ENCODE peak calls at places on chromosomes 3 and 15, in nine cellular contexts. K is CD4-positive, alpha-beta T cell; P is heart right ventricle; N is HCT116; I is CD4-positive, alpha-beta memory T cell; V is thoracic aorta; J is left ventricle myocardium inferior; G is WERI-Rb-1; U is IMR-90. W is an unnamed sample.

GRCh38 chr3:126543457-126544090 is 15.2 kb downstream of the C3orf22 start:
- DNase-seq in K (no peak), N (no peak), P (no peak), I (no peak), J (no peak), G (peak), U (no peak), V (no peak), W (no peak)

GRCh38 chr15:31606261-31606669 is 279.6 kb downstream of the KLF13 start:
- DNase-seq in V (no peak), N (no peak), K (no peak), G (no peak), I (no peak), J (no peak), U (peak), P (no peak), W (peak)

GRCh38 chr3:56296361-56296760 is 171.9 kb downstream of the ERC2 start:
- DNase-seq in G (no peak), K (no peak), V (no peak), N (no peak), P (no peak), U (no peak), J (no peak), I (no peak), W (no peak)

GRCh38 chr15:62853833-62854210 is 188.7 kb upstream of the TPM1 start:
- DNase-seq in G (no peak), K (no peak), V (no peak), I (no peak), N (no peak), P (no peak), U (no peak), J (no peak), W (no peak)

GRCh38 chr3:129623447-129624118 is 17.1 kb upstream of the PLXND1 start:
- DNase-seq in G (no peak), K (no peak), I (no peak), J (peak), P (peak), N (no peak), V (no peak), U (no peak), W (no peak)

GRCh38 chr15:22979699-22980188 is 424 bp downstream of the CYFIP1 start:
- DNase-seq in U (peak), P (peak), G (no peak), K (no peak), I (no peak), N (no peak), V (no peak), J (no peak), W (no peak)

GRCh38 chr3:197801801-197802504 is 10.9 kb downstream of the LRCH3 start:
- DNase-seq in V (no peak), N (no peak), G (no peak), U (peak), J (no peak), I (peak), P (no peak), K (no peak), W (no peak)

GRCh38 chr3:182644800-182645433 is 148.4 kb upstream of the ATP11B start:
- DNase-seq in G (no peak), U (no peak), P (no peak), K (no peak), V (no peak), J (no peak), N (no peak), I (no peak), W (no peak)

GRCh38 chr3:123953735-123954134 is 7.3 kb downstream of the CCDC14 start:
- DNase-seq in N (no peak), P (no peak), I (no peak), J (no peak), G (no peak), U (no peak), V (no peak), K (no peak), W (no peak)

GRCh38 chr3:124227150-124227630 is 235.3 kb upstream of the ROPN1 start:
- DNase-seq in K (no peak), V (no peak), I (no peak), N (no peak), P (no peak), G (no peak), J (no peak), U (no peak), W (no peak)

GRCh38 chr3:194301730-194302129 is 49.4 kb downstream of the CPN2 start:
- DNase-seq in G (no peak), K (no peak), N (no peak), P (no peak), I (no peak), J (no peak), V (no peak), U (no peak), W (no peak)

GRCh38 chr15:33742807-33743206 is 225.5 kb upstream of the CHRM5 start:
- DNase-seq in K (no peak), V (no peak), P (no peak), G (no peak), I (no peak), U (no peak), N (no peak), J (no peak), W (no peak)

GRCh38 chr15:53588773-53589172 is 170.7 kb downstream of the WDR72 start:
- DNase-seq in N (no peak), P (no peak), K (no peak), V (no peak), I (no peak), G (no peak), U (no peak), J (no peak), W (peak)

GRCh38 chr3:17233398-17233800 is 348.6 kb downstream of the PLCL2 start:
- DNase-seq in U (peak), I (peak), G (peak), K (peak), V (no peak), N (peak), P (no peak), J (no peak), W (peak)

GRCh38 chr3:183490653-183491052 is 62.2 kb upstream of the MCF2L2 start:
- DNase-seq in I (no peak), G (no peak), K (no peak), V (no peak), N (no peak), J (no peak), U (no peak), P (no peak), W (no peak)

GRCh38 chr3:10286596-10287295 is 6.0 kb downstream of the GHRL start:
- DNase-seq in P (no peak), I (peak), N (peak), U (peak), G (no peak), J (no peak), K (no peak), V (peak), W (peak)

GRCh38 chr3:20736287-20736686 is 550.3 kb upstream of the SGO1 start:
- DNase-seq in J (no peak), V (no peak), U (no peak), I (no peak), G (no peak), P (no peak), K (no peak), N (no peak), W (no peak)

GRCh38 chr3:43503067-43503728 is 118.6 kb downstream of the ANO10 start:
- DNase-seq in V (no peak), J (no peak), P (no peak), U (peak), G (no peak), N (peak), I (no peak), K (no peak), W (no peak)

GRCh38 chr3:3403700-3404099 is 224.2 kb upstream of the CRBN start:
- DNase-seq in K (no peak), I (no peak), P (no peak), G (no peak), U (no peak), J (no peak), N (no peak), V (no peak), W (no peak)

GRCh38 chr3:105369501-105370371 is 3.0 kb downstream of the ALCAM start:
- DNase-seq in G (peak), N (no peak), J (peak), I (peak), U (peak), V (no peak), K (peak), P (peak), W (peak)

GRCh38 chr3:185658504-185658912 is 72.4 kb downstream of the SENP2 start:
- DNase-seq in U (peak), V (peak), P (no peak), I (no peak), K (no peak), N (no peak), G (no peak), J (peak), W (peak)

GRCh38 chr3:10758304-10759037 is 57.6 kb upstream of the SLC6A11 start:
- DNase-seq in G (peak), P (peak), J (no peak), I (no peak), V (no peak), K (peak), N (peak), U (peak), W (peak)

GRCh38 chr3:193987186-193987585 is 148.8 kb upstream of the HES1 start:
- DNase-seq in N (no peak), I (no peak), U (no peak), J (no peak), V (no peak), P (no peak), K (no peak), G (no peak), W (no peak)

GRCh38 chr3:76122007-76122406 is 336.7 kb upstream of the ZNF717 start:
- DNase-seq in V (no peak), I (no peak), J (no peak), P (no peak), G (no peak), N (no peak), K (no peak), U (peak), W (no peak)

GRCh38 chr15:71136159-71137137 is 21.2 kb downstream of the THSD4 start:
- DNase-seq in N (no peak), I (no peak), P (no peak), U (peak), V (no peak), G (peak), J (no peak), K (no peak), W (peak)

GRCh38 chr3:123584284-123584987 is 417 bp downstream of the HACD2 start:
- DNase-seq in G (no peak), I (no peak), U (no peak), K (no peak), N (no peak), J (peak), V (no peak), P (peak), W (no peak)

GRCh38 chr3:194067949-194068362 is 68.0 kb upstream of the HES1 start:
- DNase-seq in U (no peak), P (no peak), V (no peak), N (no peak), J (no peak), I (no peak), G (no peak), K (no peak), W (no peak)

GRCh38 chr15:43144512-43144911 is 11.1 kb downstream of the TMEM62 start:
- DNase-seq in J (no peak), P (no peak), U (no peak), I (no peak), K (no peak), G (no peak), N (no peak), V (no peak), W (no peak)

GRCh38 chr3:156668073-156668763 is 6.2 kb upstream of the TIPARP start:
- DNase-seq in V (no peak), N (no peak), U (peak), P (no peak), I (no peak), J (no peak), G (no peak), K (no peak), W (no peak)

GRCh38 chr15:69524296-69524695 is 71.7 kb downstream of the RPLP1 start:
- DNase-seq in G (peak), P (no peak), I (no peak), V (no peak), J (no peak), K (no peak), N (no peak), U (no peak), W (no peak)

GRCh38 chr3:52178537-52178936 is 19.4 kb upstream of the ALAS1 start:
- DNase-seq in N (no peak), P (no peak), G (no peak), V (no peak), U (no peak), K (no peak), J (no peak), I (no peak), W (no peak)

GRCh38 chr15:39581501-39582285 is 814 bp downstream of the THBS1 start:
- DNase-seq in P (peak), G (peak), V (no peak), N (no peak), U (peak), K (no peak), I (no peak), J (peak), W (no peak)

GRCh38 chr3:89527736-89528335 is 420.4 kb downstream of the EPHA3 start:
- DNase-seq in N (no peak), P (no peak), V (no peak), U (no peak), I (no peak), J (no peak), G (no peak), K (no peak), W (no peak)

GRCh38 chr15:48109856-48110531 is 10.8 kb upstream of the SLC24A5 start:
- DNase-seq in U (no peak), V (no peak), K (no peak), J (no peak), N (no peak), P (no peak), G (no peak), I (no peak), W (no peak)

GRCh38 chr15:38536201-38536676 is 28.4 kb downstream of the RASGRP1 start:
- DNase-seq in P (peak), G (no peak), N (no peak), K (no peak), U (peak), I (no peak), V (no peak), J (peak), W (peak)

GRCh38 chr3:146396792-146397191 is 72.6 kb downstream of the PLSCR2 start:
- DNase-seq in U (no peak), G (no peak), N (no peak), K (no peak), I (no peak), V (no peak), P (no peak), J (no peak), W (no peak)

GRCh38 chr3:107633327-107634141 is 110.8 kb downstream of the BBX start:
- DNase-seq in I (no peak), P (no peak), G (no peak), J (no peak), K (no peak), N (no peak), V (no peak), U (no peak), W (no peak)

GRCh38 chr3:47394140-47394855 is 13.5 kb downstream of the PTPN23 start:
- DNase-seq in V (no peak), U (peak), N (no peak), I (no peak), J (no peak), K (no peak), G (peak), P (no peak), W (peak)

DNA sequence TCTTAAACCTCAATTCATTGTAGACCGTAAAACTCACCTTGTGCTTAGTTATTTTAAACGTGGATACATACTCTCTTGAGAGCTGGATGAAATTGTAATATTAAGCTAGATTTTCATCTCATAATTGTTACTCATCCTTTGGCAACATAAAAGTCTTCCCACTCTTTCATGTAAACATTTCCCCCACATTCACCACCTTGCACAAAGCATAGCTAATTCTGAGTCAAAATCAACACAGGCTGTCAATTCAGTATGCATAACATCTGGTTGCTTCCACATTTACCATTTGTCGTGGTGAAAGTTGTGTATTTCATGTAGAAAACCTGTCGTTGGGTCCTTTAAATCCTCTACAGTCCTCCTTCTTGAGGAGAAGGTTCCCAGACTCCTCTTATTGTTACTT is 524.6 kb downstream of the OTOL1 start:
- DNase-seq in U (peak), P (no peak), N (no peak), G (no peak), V (no peak), J (no peak), K (no peak), I (no peak), W (no peak)
- H3K27ac ChIP-seq in U (no peak), P (no peak), N (no peak), G (no peak), V (no peak), J (no peak), K (no peak), I (no peak), W (no peak)

GRCh38 chr3:63159764-63160163 is 118.3 kb upstream of the SYNPR start:
- DNase-seq in V (no peak), U (no peak), P (no peak), K (no peak), J (no peak), I (no peak), N (no peak), G (no peak), W (no peak)
- H3K27ac ChIP-seq in V (no peak), U (no peak), P (no peak), K (no peak), J (no peak), I (no peak), N (no peak), G (no peak), W (no peak)

GRCh38 chr15:72800819-72801481 is 17.4 kb upstream of the ADPGK start:
- DNase-seq in J (no peak), P (no peak), U (peak), I (no peak), V (no peak), N (no peak), G (no peak), K (no peak), W (no peak)

GRCh38 chr15:72797834-72798233 is 14.3 kb upstream of the ADPGK start:
- DNase-seq in P (no peak), J (no peak), G (no peak), K (no peak), I (no peak), U (no peak), N (no peak), V (no peak), W (no peak)

GRCh38 chr15:72797338-72797689 is 13.8 kb upstream of the ADPGK start:
- DNase-seq in I (no peak), G (no peak), P (no peak), U (no peak), K (no peak), J (no peak), V (no peak), N (no peak), W (no peak)

GRCh38 chr15:72801590-72802345 is 18.2 kb upstream of the ADPGK start:
- DNase-seq in I (no peak), G (no peak), P (no peak), N (no peak), V (no peak), J (no peak), U (no peak), K (no peak), W (no peak)

DNA sequence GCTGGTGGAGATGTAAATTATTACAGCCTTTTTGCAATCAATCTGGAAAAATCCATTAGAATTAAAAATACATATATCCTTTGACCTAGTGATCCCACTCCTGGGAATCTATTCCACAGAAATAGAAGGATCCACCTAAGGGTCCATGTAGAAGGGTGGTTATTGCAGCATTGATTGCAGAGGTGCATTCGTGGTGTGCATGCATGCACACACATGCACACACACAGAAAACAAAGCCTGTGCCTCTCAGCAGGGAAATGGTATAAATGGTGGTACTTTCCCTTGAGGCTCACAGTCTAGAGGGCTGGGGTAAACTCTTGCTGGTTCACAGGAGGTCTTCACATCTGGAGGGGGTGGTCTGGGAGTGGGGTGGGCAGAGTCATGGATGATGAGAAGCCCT is 19.4 kb upstream of the ADPGK start:
- DNase-seq in N (no peak), K (no peak), J (no peak), U (no peak), G (no peak), P (no peak), V (no peak), I (no peak), W (no peak)
- H3K27ac ChIP-seq in N (no peak), K (no peak), J (no peak), U (no peak), G (no peak), P (no peak), V (no peak), I (no peak), W (no peak)

GRCh38 chr3:117191245-117191644 is 481.7 kb downstream of the TUSC7 start:
- DNase-seq in P (no peak), G (no peak), N (no peak), J (no peak), K (no peak), U (no peak), I (no peak), V (no peak), W (no peak)

GRCh38 chr3:117192888-117193287 is 483.3 kb downstream of the TUSC7 start:
- DNase-seq in K (no peak), J (no peak), G (no peak), V (no peak), P (no peak), N (no peak), I (no peak), U (no peak), W (no peak)

GRCh38 chr3:117195034-117195433 is 485.5 kb downstream of the TUSC7 start:
- DNase-seq in N (no peak), J (no peak), P (no peak), K (no peak), U (no peak), G (no peak), V (no peak), I (no peak), W (no peak)

GRCh38 chr3:117193390-117193789 is 483.8 kb downstream of the TUSC7 start:
- DNase-seq in P (no peak), V (no peak), K (no peak), I (no peak), G (no peak), J (no peak), N (no peak), U (no peak), W (no peak)
- H3K27ac ChIP-seq in P (no peak), V (no peak), K (no peak), I (no peak), G (no peak), J (no peak), N (no peak), U (no peak), W (no peak)

W was measured in brain microvascular endothelial cell.